ENCODE peak calls at places on chromosomes 7 and 10, in six cellular contexts. H, R, I, G, L and U are unnamed samples.
A peak's percentile ranks its signal among the peaks of the same experiment; 100 is the strongest.

GRCh38 chr10:71205468-71205867 is 6.9 kb upstream of the UNC5B start:
- DNase-seq in H (no peak), R (no peak), I (peak; percentile 36), G (no peak), L (no peak), U (no peak)

GRCh38 chr7:147981072-147981813 is 609.3 kb upstream of the C7orf33 start:
- DNase-seq in H (no peak), R (no peak), I (no peak), G (no peak), L (no peak), U (no peak)

GRCh38 chr10:73998623-73999622 is 1.0 kb downstream of the VCL start:
- DNase-seq in H (peak; percentile 85), R (peak; percentile 75), I (peak; percentile 75), G (no peak), L (peak; percentile 76), U (peak; percentile 71)

GRCh38 chr10:31947144-31947926 is 18.7 kb upstream of the ARHGAP12 start:
- DNase-seq in H (no peak), R (peak; percentile 88), I (peak; percentile 94), G (no peak), L (peak; percentile 53), U (no peak)

GRCh38 chr7:130500463-130500862 is 8.6 kb downstream of the MEST start:
- DNase-seq in H (no peak), R (no peak), I (no peak), G (no peak), L (no peak), U (no peak)

GRCh38 chr7:2734084-2734601 is 46.1 kb downstream of the AMZ1 start:
- DNase-seq in H (peak; percentile 60), R (no peak), I (no peak), G (no peak), L (no peak), U (no peak)

GRCh38 chr10:1579671-1580070 is 157.7 kb downstream of the ADARB2 start:
- DNase-seq in H (no peak), R (no peak), I (no peak), G (no peak), L (no peak), U (no peak)

GRCh38 chr10:62093863-62094291 is 174.8 kb downstream of the RTKN2 start:
- DNase-seq in H (no peak), R (peak; percentile 72), I (peak; percentile 94), G (no peak), L (no peak), U (no peak)

GRCh38 chr10:82150123-82150900 is 275.3 kb downstream of the NRG3 start:
- DNase-seq in H (no peak), R (no peak), I (peak; percentile 27), G (no peak), L (peak; percentile 3), U (peak; percentile 82)

GRCh38 chr10:75209325-75210192 is 1.0 kb upstream of the VDAC2 start:
- DNase-seq in H (peak; percentile 93), R (peak; percentile 63), I (peak; percentile 88), G (peak; percentile 56), L (peak; percentile 77), U (peak; percentile 37)

GRCh38 chr10:3873728-3874461 is 88.9 kb upstream of the KLF6 start:
- DNase-seq in H (no peak), R (peak; percentile 51), I (peak; percentile 81), G (no peak), L (no peak), U (no peak)

GRCh38 chr10:15224948-15225347 is 56.5 kb upstream of the NMT2 start:
- DNase-seq in H (no peak), R (no peak), I (no peak), G (no peak), L (peak; percentile 15), U (no peak)

GRCh38 chr10:387949-388660 is 252.8 kb downstream of the ZMYND11 start:
- DNase-seq in H (peak; percentile 69), R (no peak), I (no peak), G (no peak), L (peak; percentile 24), U (no peak)

GRCh38 chr7:105587899-105588690 is 6.8 kb upstream of the EFCAB10 start:
- DNase-seq in H (no peak), R (no peak), I (no peak), G (no peak), L (no peak), U (no peak)

GRCh38 chr10:113459672-113460280 is 93.1 kb upstream of the HABP2 start:
- DNase-seq in H (no peak), R (no peak), I (no peak), G (no peak), L (no peak), U (no peak)

GRCh38 chr7:25894902-25895791 is 256.9 kb upstream of the NFE2L3 start:
- DNase-seq in H (peak; percentile 79), R (peak; percentile 55), I (peak; percentile 41), G (peak; percentile 41), L (peak; percentile 82), U (peak; percentile 79)

GRCh38 chr7:110856704-110857103 is 234.2 kb upstream of the LRRN3 start:
- DNase-seq in H (no peak), R (peak; percentile 27), I (no peak), G (no peak), L (no peak), U (no peak)

GRCh38 chr10:31897506-31897905 is 31.1 kb downstream of the ARHGAP12 start:
- DNase-seq in H (no peak), R (no peak), I (peak; percentile 26), G (no peak), L (no peak), U (no peak)

GRCh38 chr7:57364933-57365710 is 84.9 kb upstream of the ZNF716 start:
- DNase-seq in H (no peak), R (no peak), I (no peak), G (no peak), L (no peak), U (no peak)

GRCh38 chr7:143487566-143487965 is 9.9 kb downstream of the TAS2R41 start:
- DNase-seq in H (peak; percentile 82), R (no peak), I (peak; percentile 34), G (no peak), L (peak; percentile 69), U (no peak)

GRCh38 chr10:102813734-102814455 is 23.3 kb downstream of the CYP17A1 start:
- DNase-seq in H (peak; percentile 74), R (no peak), I (peak; percentile 71), G (no peak), L (peak; percentile 71), U (no peak)

GRCh38 chr10:112950714-112951348 is 784 bp downstream of the TCF7L2 start:
- DNase-seq in H (peak; percentile 68), R (peak; percentile 43), I (peak; percentile 59), G (no peak), L (peak; percentile 46), U (peak; percentile 38)

GRCh38 chr7:157544980-157545680 is 208.3 kb downstream of the DNAJB6 start:
- DNase-seq in H (peak; percentile 34), R (no peak), I (no peak), G (no peak), L (no peak), U (no peak)

GRCh38 chr10:116765549-116766162 is 23.3 kb upstream of the HSPA12A start:
- DNase-seq in H (peak; percentile 66), R (no peak), I (peak; percentile 29), G (no peak), L (peak; percentile 77), U (no peak)

GRCh38 chr7:101235050-101235449 is 2.6 kb downstream of the CLDN15 start:
- DNase-seq in H (no peak), R (no peak), I (no peak), G (no peak), L (peak; percentile 39), U (peak; percentile 52)

GRCh38 chr7:107384025-107384424 is 85.8 kb upstream of the GPR22 start:
- DNase-seq in H (no peak), R (no peak), I (no peak), G (no peak), L (no peak), U (no peak)
- TF ChIP-seq CTCF in H (no peak), R (peak; percentile 28), I (no peak), G (no peak), L (no peak), U (no peak)

GRCh38 chr10:105992928-105993327 is 1171.6 kb downstream of the SORCS1 start:
- DNase-seq in H (no peak), R (no peak), I (no peak), G (no peak), L (no peak), U (no peak)

GRCh38 chr10:105981679-105982078 is 1182.8 kb downstream of the SORCS1 start:
- DNase-seq in H (no peak), R (no peak), I (no peak), G (no peak), L (no peak), U (no peak)

GRCh38 chr10:105989995-105990394 is 1174.5 kb downstream of the SORCS1 start:
- DNase-seq in H (no peak), R (no peak), I (no peak), G (no peak), L (no peak), U (no peak)

GRCh38 chr10:105990529-105990928 is 1174.0 kb downstream of the SORCS1 start:
- DNase-seq in H (no peak), R (no peak), I (no peak), G (no peak), L (no peak), U (no peak)

GRCh38 chr10:105986896-105987638 is 1177.4 kb downstream of the SORCS1 start:
- DNase-seq in H (no peak), R (no peak), I (no peak), G (no peak), L (no peak), U (no peak)
- TF ChIP-seq CTCF in H (no peak), R (no peak), I (no peak), G (no peak), L (no peak), U (no peak)

GRCh38 chr7:39098506-39098905 is 120.8 kb downstream of the POU6F2 start:
- DNase-seq in H (no peak), R (no peak), I (no peak), G (no peak), L (no peak), U (no peak)

GRCh38 chr7:39096220-39096619 is 118.5 kb downstream of the POU6F2 start:
- DNase-seq in H (no peak), R (no peak), I (no peak), G (no peak), L (no peak), U (no peak)

GRCh38 chr7:39099146-39099545 is 121.4 kb downstream of the POU6F2 start:
- DNase-seq in H (no peak), R (no peak), I (no peak), G (no peak), L (no peak), U (no peak)
- TF ChIP-seq CTCF in H (no peak), R (no peak), I (no peak), G (no peak), L (no peak), U (no peak)

GRCh38 chr7:88357295-88357694 is 50.6 kb upstream of the STEAP4 start:
- DNase-seq in H (no peak), R (peak; percentile 39), I (peak; percentile 46), G (no peak), L (peak; percentile 28), U (peak; percentile 35)
- TF ChIP-seq CTCF in H (no peak), R (peak; percentile 62), I (peak; percentile 29), G (no peak), L (no peak), U (no peak)

GRCh38 chr10:123502983-123503382 is 163.2 kb upstream of the GPR26 start:
- DNase-seq in H (no peak), R (no peak), I (no peak), G (no peak), L (no peak), U (no peak)
- TF ChIP-seq CTCF in H (no peak), R (no peak), I (no peak), G (no peak), L (no peak), U (no peak)